ENCODE peak calls at places on chromosomes 7 and 10, in five cellular contexts. N is lung microvascular endothelial cell, Y is RWPE1, W is M059J, K is endothelial cell. T is an unnamed sample.
A peak's percentile ranks its signal among the peaks of the same experiment; 100 is the strongest.

GRCh38 chr10:90856964-90857634 is 740 bp downstream of the HTR7 start:
- DNase-seq in N (no peak), Y (no peak), W (no peak), K (peak; percentile 19), T (no peak)

GRCh38 chr7:129671276-129671675 is 59.8 kb downstream of the NRF1 start:
- DNase-seq in N (peak; percentile 43), Y (no peak), W (no peak), K (no peak), T (no peak)

GRCh38 chr7:45663167-45663921 is 89.2 kb downstream of the ADCY1 start:
- DNase-seq in N (peak; percentile 40), Y (peak; percentile 30), W (no peak), K (peak; percentile 58), T (no peak)

GRCh38 chr7:49852619-49853462 is 79.4 kb downstream of the VWC2 start:
- DNase-seq in N (peak; percentile 7), Y (peak; percentile 60), W (peak; percentile 47), K (peak; percentile 71), T (peak; percentile 59)

GRCh38 chr7:107394831-107395230 is 75.0 kb upstream of the GPR22 start:
- DNase-seq in N (no peak), Y (no peak), W (peak; percentile 52), K (no peak), T (peak; percentile 15)

GRCh38 chr7:132580717-132581285 is 4.5 kb upstream of the PLXNA4 start:
- DNase-seq in N (peak; percentile 92), Y (peak; percentile 38), W (peak; percentile 76), K (peak; percentile 76), T (peak; percentile 81)

GRCh38 chr7:140867467-140868314 is 57.0 kb downstream of the BRAF start:
- DNase-seq in N (no peak), Y (no peak), W (no peak), K (no peak), T (no peak)

GRCh38 chr7:18974803-18975202 is 142.6 kb downstream of the TWIST1 start:
- DNase-seq in N (no peak), Y (peak; percentile 84), W (peak; percentile 93), K (no peak), T (no peak)

GRCh38 chr7:107856806-107857540 is 34.0 kb upstream of the DLD start:
- DNase-seq in N (peak; percentile 10), Y (no peak), W (no peak), K (no peak), T (no peak)

GRCh38 chr10:124539935-124540641 is 78.5 kb downstream of the LHPP start:
- DNase-seq in N (peak; percentile 71), Y (peak; percentile 67), W (peak; percentile 12), K (peak; percentile 85), T (no peak)

GRCh38 chr10:45408421-45409319 is 34.7 kb downstream of the ALOX5 start:
- DNase-seq in N (no peak), Y (no peak), W (no peak), K (no peak), T (peak; percentile 32)

GRCh38 chr10:113165643-113166042 is 215.6 kb downstream of the TCF7L2 start:
- DNase-seq in N (no peak), Y (no peak), W (no peak), K (no peak), T (no peak)

GRCh38 chr7:157977717-157978470 is 609.7 kb downstream of the PTPRN2 start:
- DNase-seq in N (no peak), Y (no peak), W (no peak), K (no peak), T (no peak)

GRCh38 chr7:85489498-85489897 is 302.6 kb upstream of the SEMA3D start:
- DNase-seq in N (no peak), Y (no peak), W (peak; percentile 34), K (no peak), T (peak; percentile 18)

GRCh38 chr10:107129013-107129412 is 35.5 kb downstream of the SORCS1 start:
- DNase-seq in N (no peak), Y (no peak), W (no peak), K (no peak), T (no peak)

GRCh38 chr7:110637252-110637651 is 453.7 kb upstream of the LRRN3 start:
- DNase-seq in N (no peak), Y (no peak), W (no peak), K (no peak), T (no peak)

GRCh38 chr7:2824026-2824677 is 20.0 kb downstream of the GNA12 start:
- DNase-seq in N (no peak), Y (no peak), W (no peak), K (no peak), T (no peak)

GRCh38 chr7:107312418-107312817 is 143.6 kb downstream of the HBP1 start:
- DNase-seq in N (no peak), Y (peak; percentile 11), W (peak; percentile 24), K (no peak), T (peak; percentile 13)

GRCh38 chr7:143492799-143493568 is 15.3 kb downstream of the TAS2R41 start:
- DNase-seq in N (no peak), Y (peak; percentile 5), W (peak; percentile 9), K (no peak), T (no peak)

GRCh38 chr7:94656925-94657731 is 1.2 kb upstream of the SGCE start:
- DNase-seq in N (peak; percentile 61), Y (no peak), W (peak; percentile 73), K (peak; percentile 16), T (no peak)

GRCh38 chr10:75071164-75071489 is 40.3 kb upstream of the SAMD8 start:
- DNase-seq in N (peak; percentile 64), Y (no peak), W (peak; percentile 11), K (no peak), T (no peak)

GRCh38 chr7:3157541-3158287 is 114.0 kb upstream of the CARD11 start:
- DNase-seq in N (peak; percentile 61), Y (no peak), W (peak; percentile 65), K (no peak), T (no peak)

GRCh38 chr10:112912441-112912911 is 37.6 kb upstream of the TCF7L2 start:
- DNase-seq in N (peak; percentile 27), Y (no peak), W (no peak), K (no peak), T (no peak)

GRCh38 chr10:85621562-85621961 is 745.0 kb downstream of the GRID1 start:
- DNase-seq in N (no peak), Y (no peak), W (no peak), K (no peak), T (no peak)

GRCh38 chr7:25913574-25914224 is 238.3 kb upstream of the NFE2L3 start:
- DNase-seq in N (no peak), Y (no peak), W (no peak), K (no peak), T (no peak)

GRCh38 chr7:144388950-144389349 is 14.5 kb downstream of the NOBOX start:
- DNase-seq in N (no peak), Y (no peak), W (peak; percentile 58), K (no peak), T (no peak)

GRCh38 chr7:1368682-1369571 is 90.3 kb downstream of the MICALL2 start:
- DNase-seq in N (peak; percentile 14), Y (peak; percentile 77), W (peak; percentile 17), K (peak; percentile 83), T (no peak)

GRCh38 chr7:98265841-98266271 is 13.8 kb upstream of the TECPR1 start:
- DNase-seq in N (no peak), Y (no peak), W (peak; percentile 79), K (no peak), T (no peak)

GRCh38 chr10:63313066-63313465 is 152.7 kb downstream of the JMJD1C start:
- DNase-seq in N (no peak), Y (no peak), W (no peak), K (no peak), T (no peak)

GRCh38 chr10:50431791-50432190 is 180.5 kb upstream of the ASAH2 start:
- DNase-seq in N (no peak), Y (no peak), W (peak; percentile 73), K (no peak), T (no peak)

GRCh38 chr10:7892146-7892545 is 73.8 kb downstream of the TAF3 start:
- DNase-seq in N (no peak), Y (no peak), W (no peak), K (no peak), T (no peak)

GRCh38 chr7:106545275-106545674 is 115.7 kb downstream of the CCDC71L start:
- DNase-seq in N (no peak), Y (no peak), W (no peak), K (no peak), T (no peak)

GRCh38 chr10:19003341-19003740 is 45.3 kb upstream of the MALRD1 start:
- DNase-seq in N (peak; percentile 1), Y (no peak), W (no peak), K (no peak), T (no peak)

T was measured in RKO.